ENCODE peak calls at places on chromosomes 3 and 15, in seven cellular contexts. One of them, this sample, is unnamed.

GRCh38 chr15:76203766-76204557 is 107.3 kb downstream of the ETFA start:
- DNase-seq in mucosa of descending colon: no peak
- DNase-seq in heart left ventricle: no peak
- DNase-seq in breast epithelium: no peak
- DNase-seq in fibroblast of mammary gland: no peak
- DNase-seq in bronchial epithelial cell: no peak
- DNase-seq in upper lobe of right lung: peak
- DNase-seq in this sample: no peak

GRCh38 chr3:9028134-9028533 is 64.9 kb upstream of the RAD18 start:
- DNase-seq in mucosa of descending colon: peak
- DNase-seq in heart left ventricle: peak
- DNase-seq in breast epithelium: peak
- DNase-seq in fibroblast of mammary gland: peak
- DNase-seq in bronchial epithelial cell: no peak
- DNase-seq in upper lobe of right lung: peak
- DNase-seq in this sample: peak

GRCh38 chr3:150371741-150372254 is 36.3 kb upstream of the TSC22D2 start:
- DNase-seq in mucosa of descending colon: peak
- DNase-seq in heart left ventricle: peak
- DNase-seq in breast epithelium: peak
- DNase-seq in fibroblast of mammary gland: peak
- DNase-seq in bronchial epithelial cell: peak
- DNase-seq in upper lobe of right lung: no peak
- DNase-seq in this sample: peak

GRCh38 chr15:83709246-83709645 is 55.3 kb downstream of the ADAMTSL3 start:
- DNase-seq in mucosa of descending colon: no peak
- DNase-seq in heart left ventricle: no peak
- DNase-seq in breast epithelium: no peak
- DNase-seq in fibroblast of mammary gland: peak
- DNase-seq in bronchial epithelial cell: no peak
- DNase-seq in upper lobe of right lung: no peak
- DNase-seq in this sample: peak

GRCh38 chr3:146020969-146021368 is 140.0 kb downstream of the PLOD2 start:
- DNase-seq in mucosa of descending colon: no peak
- DNase-seq in heart left ventricle: no peak
- DNase-seq in breast epithelium: no peak
- DNase-seq in fibroblast of mammary gland: peak
- DNase-seq in bronchial epithelial cell: no peak
- DNase-seq in upper lobe of right lung: no peak
- DNase-seq in this sample: no peak

GRCh38 chr15:88337993-88338392 is 81.5 kb upstream of the NTRK3 start:
- DNase-seq in mucosa of descending colon: no peak
- DNase-seq in heart left ventricle: no peak
- DNase-seq in breast epithelium: no peak
- DNase-seq in fibroblast of mammary gland: no peak
- DNase-seq in bronchial epithelial cell: no peak
- DNase-seq in upper lobe of right lung: no peak
- DNase-seq in this sample: no peak

GRCh38 chr15:80404057-80404718 is at the start of gene ARNT2:
- DNase-seq in mucosa of descending colon: no peak
- DNase-seq in heart left ventricle: no peak
- DNase-seq in breast epithelium: no peak
- DNase-seq in fibroblast of mammary gland: no peak
- DNase-seq in bronchial epithelial cell: no peak
- DNase-seq in upper lobe of right lung: peak
- DNase-seq in this sample: no peak

GRCh38 chr15:84873997-84874396 is 10.5 kb upstream of the SLC28A1 start:
- DNase-seq in mucosa of descending colon: no peak
- DNase-seq in heart left ventricle: no peak
- DNase-seq in breast epithelium: no peak
- DNase-seq in fibroblast of mammary gland: no peak
- DNase-seq in bronchial epithelial cell: no peak
- DNase-seq in upper lobe of right lung: no peak
- DNase-seq in this sample: no peak

GRCh38 chr3:161508852-161509477 is 12.4 kb downstream of the OTOL1 start:
- DNase-seq in mucosa of descending colon: no peak
- DNase-seq in heart left ventricle: no peak
- DNase-seq in breast epithelium: no peak
- DNase-seq in fibroblast of mammary gland: peak
- DNase-seq in bronchial epithelial cell: peak
- DNase-seq in upper lobe of right lung: no peak
- DNase-seq in this sample: peak

GRCh38 chr3:150407818-150408231 is 273 bp upstream of the TSC22D2 start:
- DNase-seq in mucosa of descending colon: peak
- DNase-seq in heart left ventricle: peak
- DNase-seq in breast epithelium: no peak
- DNase-seq in fibroblast of mammary gland: no peak
- DNase-seq in bronchial epithelial cell: peak
- DNase-seq in upper lobe of right lung: peak
- DNase-seq in this sample: peak

GRCh38 chr3:192514754-192515660 is 212.3 kb downstream of the FGF12 start:
- DNase-seq in mucosa of descending colon: peak
- DNase-seq in heart left ventricle: peak
- DNase-seq in breast epithelium: no peak
- DNase-seq in fibroblast of mammary gland: no peak
- DNase-seq in bronchial epithelial cell: no peak
- DNase-seq in upper lobe of right lung: peak
- DNase-seq in this sample: no peak

GRCh38 chr3:30586091-30586805 is 20.2 kb upstream of the TGFBR2 start:
- DNase-seq in mucosa of descending colon: no peak
- DNase-seq in heart left ventricle: no peak
- DNase-seq in breast epithelium: no peak
- DNase-seq in fibroblast of mammary gland: peak
- DNase-seq in bronchial epithelial cell: no peak
- DNase-seq in upper lobe of right lung: no peak
- DNase-seq in this sample: no peak

GRCh38 chr3:76131396-76132153 is 346.2 kb upstream of the ZNF717 start:
- DNase-seq in mucosa of descending colon: no peak
- DNase-seq in heart left ventricle: no peak
- DNase-seq in breast epithelium: no peak
- DNase-seq in fibroblast of mammary gland: peak
- DNase-seq in bronchial epithelial cell: peak
- DNase-seq in upper lobe of right lung: no peak
- DNase-seq in this sample: peak

GRCh38 chr3:186849392-186849975 is 7.0 kb downstream of the ADIPOQ start:
- DNase-seq in mucosa of descending colon: no peak
- DNase-seq in heart left ventricle: no peak
- DNase-seq in breast epithelium: no peak
- DNase-seq in fibroblast of mammary gland: peak
- DNase-seq in bronchial epithelial cell: peak
- DNase-seq in upper lobe of right lung: no peak
- DNase-seq in this sample: peak

GRCh38 chr15:95843241-95843851 is 487.2 kb upstream of the NR2F2 start:
- DNase-seq in mucosa of descending colon: no peak
- DNase-seq in heart left ventricle: peak
- DNase-seq in breast epithelium: no peak
- DNase-seq in fibroblast of mammary gland: peak
- DNase-seq in bronchial epithelial cell: no peak
- DNase-seq in upper lobe of right lung: no peak
- DNase-seq in this sample: peak

GRCh38 chr3:8800016-8800415 is 30.6 kb upstream of the OXTR start:
- DNase-seq in mucosa of descending colon: no peak
- DNase-seq in heart left ventricle: no peak
- DNase-seq in breast epithelium: no peak
- DNase-seq in fibroblast of mammary gland: no peak
- DNase-seq in bronchial epithelial cell: no peak
- DNase-seq in upper lobe of right lung: no peak
- DNase-seq in this sample: peak

GRCh38 chr3:4581905-4582611 is 88.9 kb downstream of the ITPR1 start:
- DNase-seq in mucosa of descending colon: no peak
- DNase-seq in heart left ventricle: no peak
- DNase-seq in breast epithelium: no peak
- DNase-seq in fibroblast of mammary gland: no peak
- DNase-seq in bronchial epithelial cell: peak
- DNase-seq in upper lobe of right lung: no peak
- DNase-seq in this sample: no peak

GRCh38 chr15:42724276-42724675 is 12.7 kb downstream of the CDAN1 start:
- DNase-seq in mucosa of descending colon: no peak
- DNase-seq in heart left ventricle: no peak
- DNase-seq in breast epithelium: no peak
- DNase-seq in fibroblast of mammary gland: no peak
- DNase-seq in bronchial epithelial cell: no peak
- DNase-seq in upper lobe of right lung: no peak
- DNase-seq in this sample: no peak

GRCh38 chr15:42725331-42725903 is 11.5 kb downstream of the CDAN1 start:
- DNase-seq in mucosa of descending colon: no peak
- DNase-seq in heart left ventricle: no peak
- DNase-seq in breast epithelium: no peak
- DNase-seq in fibroblast of mammary gland: peak
- DNase-seq in bronchial epithelial cell: no peak
- DNase-seq in upper lobe of right lung: no peak
- DNase-seq in this sample: no peak

GRCh38 chr15:42720071-42720470 is 16.9 kb downstream of the CDAN1 start:
- DNase-seq in mucosa of descending colon: no peak
- DNase-seq in heart left ventricle: no peak
- DNase-seq in breast epithelium: no peak
- DNase-seq in fibroblast of mammary gland: no peak
- DNase-seq in bronchial epithelial cell: no peak
- DNase-seq in upper lobe of right lung: no peak
- DNase-seq in this sample: no peak

GRCh38 chr15:42721016-42721415 is 15.9 kb downstream of the CDAN1 start:
- DNase-seq in mucosa of descending colon: no peak
- DNase-seq in heart left ventricle: no peak
- DNase-seq in breast epithelium: no peak
- DNase-seq in fibroblast of mammary gland: no peak
- DNase-seq in bronchial epithelial cell: peak
- DNase-seq in upper lobe of right lung: no peak
- DNase-seq in this sample: no peak

GRCh38 chr15:42723068-42723467 is 13.9 kb downstream of the CDAN1 start:
- DNase-seq in mucosa of descending colon: no peak
- DNase-seq in heart left ventricle: no peak
- DNase-seq in breast epithelium: no peak
- DNase-seq in fibroblast of mammary gland: peak
- DNase-seq in bronchial epithelial cell: peak
- DNase-seq in upper lobe of right lung: no peak
- DNase-seq in this sample: peak
- TF ChIP-seq CTCF in mucosa of descending colon: no peak
- TF ChIP-seq CTCF in heart left ventricle: no peak
- TF ChIP-seq CTCF in breast epithelium: no peak
- TF ChIP-seq CTCF in fibroblast of mammary gland: peak
- TF ChIP-seq CTCF in bronchial epithelial cell: peak
- TF ChIP-seq CTCF in upper lobe of right lung: no peak
- TF ChIP-seq CTCF in this sample: no peak

DNA sequence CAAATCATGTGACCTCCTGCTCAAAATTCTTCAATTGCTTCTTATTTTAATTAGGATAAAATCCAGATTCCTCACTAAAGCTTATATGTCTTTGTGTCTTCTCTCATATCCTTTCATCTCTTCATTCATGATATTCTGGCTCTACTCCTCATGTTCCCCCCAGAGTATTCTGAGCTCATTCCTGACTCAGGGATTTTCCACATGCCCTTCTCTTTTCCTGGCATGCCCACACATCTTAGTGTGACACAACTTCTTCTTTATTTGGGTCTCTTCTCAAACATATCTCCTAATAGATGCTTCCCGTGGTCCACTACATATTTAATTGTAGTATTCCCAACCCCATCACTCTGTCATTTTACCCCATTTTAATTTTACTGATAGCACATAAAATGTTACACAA is 15.2 kb upstream of the MBNL1 start:
- DNase-seq in mucosa of descending colon: no peak
- DNase-seq in heart left ventricle: no peak
- DNase-seq in breast epithelium: no peak
- DNase-seq in fibroblast of mammary gland: peak
- DNase-seq in bronchial epithelial cell: no peak
- DNase-seq in upper lobe of right lung: no peak
- DNase-seq in this sample: no peak
- H3K4me3 ChIP-seq in mucosa of descending colon: no peak
- H3K4me3 ChIP-seq in heart left ventricle: no peak
- H3K4me3 ChIP-seq in breast epithelium: no peak
- H3K4me3 ChIP-seq in fibroblast of mammary gland: no peak
- H3K4me3 ChIP-seq in bronchial epithelial cell: no peak
- H3K4me3 ChIP-seq in upper lobe of right lung: no peak
- H3K4me3 ChIP-seq in this sample: no peak

GRCh38 chr15:65981837-65982696 is 112.8 kb downstream of the RAB11A start:
- DNase-seq in mucosa of descending colon: peak
- DNase-seq in heart left ventricle: no peak
- DNase-seq in breast epithelium: no peak
- DNase-seq in fibroblast of mammary gland: no peak
- DNase-seq in bronchial epithelial cell: peak
- DNase-seq in upper lobe of right lung: peak
- DNase-seq in this sample: no peak
- TF ChIP-seq CTCF in mucosa of descending colon: no peak
- TF ChIP-seq CTCF in heart left ventricle: no peak
- TF ChIP-seq CTCF in breast epithelium: no peak
- TF ChIP-seq CTCF in fibroblast of mammary gland: no peak
- TF ChIP-seq CTCF in bronchial epithelial cell: no peak
- TF ChIP-seq CTCF in upper lobe of right lung: peak
- TF ChIP-seq CTCF in this sample: no peak

GRCh38 chr3:170866499-170866898 is 3.5 kb downstream of the RPL22L1 start:
- DNase-seq in mucosa of descending colon: no peak
- DNase-seq in heart left ventricle: no peak
- DNase-seq in breast epithelium: no peak
- DNase-seq in fibroblast of mammary gland: no peak
- DNase-seq in bronchial epithelial cell: no peak
- DNase-seq in upper lobe of right lung: no peak
- DNase-seq in this sample: no peak
- H3K4me3 ChIP-seq in mucosa of descending colon: no peak
- H3K4me3 ChIP-seq in heart left ventricle: no peak
- H3K4me3 ChIP-seq in breast epithelium: no peak
- H3K4me3 ChIP-seq in fibroblast of mammary gland: no peak
- H3K4me3 ChIP-seq in bronchial epithelial cell: no peak
- H3K4me3 ChIP-seq in upper lobe of right lung: peak
- H3K4me3 ChIP-seq in this sample: no peak

This sample was measured in choroid plexus epithelial cell.